ENCODE peak calls at places on chromosomes 5 and 9, in nine cellular contexts. S is mucosa of descending colon; F is mesendoderm; O is cardiac muscle cell; P is left lung; T is heart right ventricle; A is pancreas; I is ovary; L is CD8-positive, alpha-beta T cell. B is an unnamed sample. For H3K4me1, the result is how much of the 10 kb centered on the place peaks cover.

GRCh38 chr5:176803027-176803942 is 7.1 kb upstream of the UNC5A start:
- DNase-seq in A (no peak), S (no peak), I (no peak), T (no peak), F (no peak), L (no peak), P (no peak), O (no peak), B (no peak)

GRCh38 chr9:104279535-104280215 is 185.6 kb downstream of the SMC2 start:
- DNase-seq in F (no peak), A (no peak), P (no peak), S (no peak), T (no peak), O (peak), I (no peak), L (no peak), B (no peak)

GRCh38 chr5:147661576-147661975 is 121.0 kb downstream of the JAKMIP2 start:
- DNase-seq in T (no peak), L (no peak), A (no peak), P (no peak), I (no peak), F (no peak), S (no peak), O (peak), B (no peak)

GRCh38 chr9:79667716-79668458 is 96.1 kb downstream of the TLE4 start:
- DNase-seq in O (no peak), I (no peak), F (no peak), L (no peak), P (no peak), T (no peak), A (no peak), S (no peak), B (peak)

GRCh38 chr9:137198051-137198747 is 2.3 kb downstream of the TPRN start:
- DNase-seq in P (peak), A (peak), O (no peak), L (no peak), I (no peak), F (no peak), T (no peak), S (peak), B (no peak)

GRCh38 chr9:123997665-123998277 is 13.8 kb upstream of the LHX2 start:
- DNase-seq in S (peak), F (peak), A (peak), L (no peak), T (peak), O (peak), I (no peak), P (peak), B (peak)

GRCh38 chr9:124513374-124513994 is 6.3 kb upstream of the NR5A1 start:
- DNase-seq in L (no peak), O (no peak), A (no peak), S (no peak), T (peak), I (no peak), P (no peak), F (no peak), B (no peak)

GRCh38 chr5:39191216-39191615 is 28.1 kb downstream of the FYB1 start:
- DNase-seq in L (no peak), F (no peak), S (no peak), T (no peak), P (no peak), I (no peak), A (no peak), O (no peak), B (no peak)

DNA sequence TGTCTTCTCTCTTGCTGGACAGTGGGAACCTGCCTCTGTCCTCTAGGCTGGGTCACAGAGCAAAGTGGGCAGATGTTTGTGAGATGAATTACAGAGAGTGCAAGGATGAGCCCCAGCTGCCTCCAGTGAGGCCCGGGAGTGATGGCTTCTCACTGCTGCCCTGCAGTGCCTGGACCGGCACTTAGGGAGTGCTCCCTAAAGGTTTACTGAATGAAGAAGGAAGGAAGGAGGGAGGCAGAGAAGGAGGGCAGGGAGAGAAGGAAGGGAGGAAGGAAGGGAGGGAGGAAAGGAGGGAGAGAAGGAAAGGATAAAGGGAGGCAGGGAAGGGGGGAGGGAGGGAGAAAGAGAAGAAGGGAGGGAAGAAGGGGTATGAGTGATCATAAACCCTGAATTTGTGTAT is 42.7 kb upstream of the GRHPR start:
- DNase-seq in S (no peak), T (no peak), F (no peak), I (no peak), A (no peak), L (no peak), O (no peak), P (no peak), B (no peak)
- H3K4me1 ChIP-seq in S (under half), T (under half), F (under half), I (under half), A (under half), L (under half), O (under half), P (under half), B (under half)

GRCh38 chr9:13071921-13072320 is 207.6 kb downstream of the MPDZ start:
- DNase-seq in A (no peak), F (no peak), I (no peak), P (no peak), S (no peak), L (no peak), T (no peak), O (no peak), B (no peak)
- H3K4me1 ChIP-seq in A (under half), F (under half), I (under half), P (under half), S (under half), L (under half), T (under half), O (under half), B (under half)

DNA sequence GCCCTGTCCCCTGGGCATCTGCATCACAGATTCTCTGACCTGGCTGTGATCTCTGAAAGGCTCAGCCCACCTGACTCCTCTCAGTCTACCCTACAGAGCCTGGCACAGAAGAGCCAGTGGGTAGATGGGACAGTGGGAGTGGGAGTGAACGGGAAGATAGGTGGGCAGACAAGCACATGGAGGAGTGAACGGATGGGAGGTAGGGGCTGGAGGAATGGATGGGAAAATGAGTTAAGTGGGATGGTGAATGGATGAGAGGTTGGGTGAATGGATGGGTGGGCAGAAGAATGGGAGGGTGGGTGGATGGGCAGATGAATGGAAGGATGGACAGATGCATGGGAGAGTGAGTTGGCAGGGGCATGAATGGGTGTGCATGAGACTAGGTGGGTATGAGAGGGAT is 18.8 kb downstream of the STK10 start:
- DNase-seq in A (no peak), T (no peak), P (no peak), F (no peak), L (no peak), S (no peak), I (no peak), O (no peak), B (no peak)
- H3K4me1 ChIP-seq in A (under half), T (half or more), P (under half), F (under half), L (half or more), S (under half), I (under half), O (under half), B (under half)

GRCh38 chr9:135885100-135885853 is 22.1 kb downstream of the CAMSAP1 start:
- DNase-seq in P (no peak), A (no peak), T (no peak), I (no peak), F (no peak), O (no peak), S (no peak), L (no peak), B (no peak)
- H3K4me1 ChIP-seq in P (under half), A (under half), T (half or more), I (under half), F (under half), O (under half), S (under half), L (under half), B (under half)

GRCh38 chr5:104443706-104444105 is 881.1 kb upstream of the NUDT12 start:
- DNase-seq in F (no peak), O (no peak), A (no peak), T (no peak), I (no peak), S (no peak), L (no peak), P (no peak), B (no peak)
- H3K4me1 ChIP-seq in F (under half), O (under half), A (under half), T (under half), I (under half), S (under half), L (under half), P (under half), B (under half)

B was measured in prostate gland.